ENCODE peak calls at places on chromosomes 4 and X, in eight cellular contexts. E is WERI-Rb-1; D is mammary epithelial cell; B is cardiac muscle cell; X is AG04450; T is CD8-positive, alpha-beta T cell; K is ascending aorta; I is lower leg skin. Z is an unnamed sample.

GRCh38 chrX:106670631-106671030 is 55.9 kb upstream of the RNF128 start:
- DNase-seq in D (no peak), K (no peak), T (no peak), B (no peak), I (no peak), E (no peak), X (no peak), Z (peak)

GRCh38 chrX:147570483-147570882 is 341.2 kb upstream of the FMR1 start:
- DNase-seq in D (no peak), T (no peak), E (no peak), B (no peak), K (no peak), I (no peak), X (no peak), Z (no peak)

GRCh38 chr4:2799444-2799911 is 6.6 kb downstream of the SH3BP2 start:
- DNase-seq in T (peak), K (peak), E (no peak), D (no peak), I (peak), B (no peak), X (no peak), Z (no peak)

GRCh38 chrX:53184836-53185235 is 40.2 kb downstream of the KDM5C start:
- DNase-seq in K (no peak), E (no peak), T (no peak), B (peak), I (no peak), D (peak), X (no peak), Z (peak)

GRCh38 chr4:169115897-169116254 is 105.8 kb upstream of the CBR4 start:
- DNase-seq in I (no peak), T (no peak), D (peak), X (peak), E (no peak), B (peak), K (peak), Z (peak)

GRCh38 chrX:73556159-73556558 is 6.8 kb upstream of the CHIC1 start:
- DNase-seq in D (no peak), E (no peak), I (no peak), B (no peak), T (no peak), K (no peak), X (no peak), Z (no peak)

GRCh38 chr4:86306816-86307215 is 53.0 kb downstream of the MAPK10 start:
- DNase-seq in E (no peak), K (no peak), B (peak), X (peak), D (no peak), T (no peak), I (no peak), Z (peak)

GRCh38 chrX:40012039-40012799 is 85.5 kb downstream of the BCOR start:
- DNase-seq in X (no peak), D (no peak), B (peak), K (peak), T (no peak), E (peak), I (no peak), Z (peak)

GRCh38 chr4:177313263-177313662 is 3.6 kb downstream of the NEIL3 start:
- DNase-seq in D (no peak), T (no peak), E (no peak), B (peak), K (no peak), I (no peak), X (no peak), Z (peak)

GRCh38 chrX:11334165-11334564 is 41.0 kb downstream of the AMELX start:
- DNase-seq in B (no peak), I (no peak), X (no peak), T (no peak), K (no peak), E (no peak), D (peak), Z (peak)

GRCh38 chr4:118124977-118125376 is 90.7 kb downstream of the NDST3 start:
- DNase-seq in I (no peak), K (no peak), T (no peak), D (peak), E (no peak), B (no peak), X (no peak), Z (no peak)

GRCh38 chr4:38639245-38639644 is 24.8 kb upstream of the KLF3 start:
- DNase-seq in K (no peak), B (no peak), D (no peak), T (no peak), E (no peak), X (no peak), I (no peak), Z (no peak)

GRCh38 chr4:52968241-52968640 is 106.1 kb downstream of the RASL11B start:
- DNase-seq in X (no peak), D (peak), E (no peak), I (no peak), B (no peak), K (no peak), T (no peak), Z (no peak)

GRCh38 chr4:101291198-101291597 is 56.1 kb downstream of the PPP3CA start:
- DNase-seq in I (no peak), K (no peak), X (no peak), T (no peak), B (peak), D (no peak), E (no peak), Z (no peak)

GRCh38 chr4:53541577-53542206 is 49.6 kb downstream of the LNX1 start:
- DNase-seq in B (peak), T (no peak), K (no peak), I (no peak), D (peak), X (peak), E (no peak), Z (peak)

GRCh38 chr4:107376293-107376692 is 340.2 kb upstream of the DKK2 start:
- DNase-seq in E (no peak), I (no peak), K (no peak), B (no peak), T (no peak), X (no peak), D (no peak), Z (no peak)

GRCh38 chr4:94571720-94572119 is 120.0 kb downstream of the PDLIM5 start:
- DNase-seq in D (no peak), E (no peak), I (no peak), B (no peak), K (no peak), X (no peak), T (no peak), Z (no peak)

GRCh38 chrX:24387724-24388123 is 27.3 kb downstream of the SUPT20HL1 start:
- DNase-seq in I (no peak), B (no peak), X (no peak), D (no peak), K (no peak), E (no peak), T (no peak), Z (no peak)

GRCh38 chrX:53606456-53606855 is 80.1 kb downstream of the HUWE1 start:
- DNase-seq in E (no peak), D (no peak), T (no peak), K (no peak), B (no peak), I (no peak), X (no peak), Z (no peak)

GRCh38 chrX:118727686-118728339 is 407 bp downstream of the IL13RA1 start:
- DNase-seq in T (peak), X (no peak), K (peak), E (peak), I (no peak), B (peak), D (peak), Z (peak)

GRCh38 chr4:7973545-7973981 is 33.9 kb upstream of the AFAP1 start:
- DNase-seq in I (no peak), X (no peak), D (peak), K (peak), B (peak), E (no peak), T (no peak), Z (peak)

GRCh38 chr4:98434816-98435215 is 173.6 kb downstream of the RAP1GDS1 start:
- DNase-seq in X (no peak), I (no peak), K (no peak), E (no peak), D (no peak), B (no peak), T (no peak), Z (no peak)
- H3K4me3 ChIP-seq in X (no peak), I (no peak), K (no peak), E (no peak), D (no peak), B (no peak), T (no peak), Z (no peak)

GRCh38 chr4:6674500-6675149 is 19.1 kb upstream of the S100P start:
- DNase-seq in E (peak), I (no peak), X (no peak), K (no peak), B (peak), T (peak), D (peak), Z (no peak)
- TF ChIP-seq CTCF in E (peak), I (no peak), X (peak), K (no peak), B (peak), T (peak), D (peak), Z (peak)

DNA sequence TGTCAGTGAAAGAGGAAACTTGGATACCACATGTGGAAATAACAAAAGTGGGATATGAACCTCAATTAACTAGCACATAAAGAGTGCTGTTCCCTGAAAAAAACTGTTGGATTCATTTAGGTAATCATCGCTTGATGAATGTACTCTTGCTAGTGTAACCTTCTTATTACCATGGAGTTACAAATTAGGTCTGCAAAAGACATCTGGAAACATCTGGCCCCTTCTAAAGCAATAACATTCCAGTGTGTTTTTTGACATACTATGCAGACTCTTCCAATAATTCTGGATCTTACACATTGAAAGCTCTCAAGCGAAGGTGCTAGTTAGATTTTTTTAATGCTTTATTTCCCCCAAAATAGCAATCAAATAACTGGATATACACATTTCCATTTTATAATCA is 134.6 kb downstream of the ATP10D start:
- DNase-seq in E (no peak), B (no peak), X (no peak), D (no peak), K (no peak), I (no peak), T (no peak), Z (no peak)
- H3K4me3 ChIP-seq in E (no peak), B (no peak), X (no peak), D (no peak), K (no peak), I (no peak), T (no peak), Z (no peak)

GRCh38 chr4:157204634-157205244 is 15.8 kb upstream of the GRIA2 start:
- DNase-seq in X (no peak), B (peak), T (no peak), I (peak), E (peak), D (no peak), K (no peak), Z (peak)
- TF ChIP-seq CTCF in X (peak), B (peak), T (no peak), I (no peak), E (peak), D (peak), K (peak), Z (peak)

GRCh38 chr4:1171306-1172227 is 816 bp downstream of the SPON2 start:
- DNase-seq in K (no peak), X (no peak), T (peak), D (no peak), E (no peak), I (peak), B (peak), Z (peak)

GRCh38 chr4:1170805-1171305 is 1.5 kb downstream of the SPON2 start:
- DNase-seq in E (no peak), X (no peak), I (peak), T (no peak), D (no peak), B (no peak), K (no peak), Z (no peak)

GRCh38 chr4:1170156-1170804 is 2.1 kb downstream of the SPON2 start:
- DNase-seq in I (peak), X (no peak), K (no peak), T (no peak), D (no peak), E (no peak), B (no peak), Z (no peak)

GRCh38 chr4:1172971-1173757 is 781 bp upstream of the SPON2 start:
- DNase-seq in T (no peak), B (peak), X (peak), D (no peak), K (no peak), I (peak), E (peak), Z (peak)

DNA sequence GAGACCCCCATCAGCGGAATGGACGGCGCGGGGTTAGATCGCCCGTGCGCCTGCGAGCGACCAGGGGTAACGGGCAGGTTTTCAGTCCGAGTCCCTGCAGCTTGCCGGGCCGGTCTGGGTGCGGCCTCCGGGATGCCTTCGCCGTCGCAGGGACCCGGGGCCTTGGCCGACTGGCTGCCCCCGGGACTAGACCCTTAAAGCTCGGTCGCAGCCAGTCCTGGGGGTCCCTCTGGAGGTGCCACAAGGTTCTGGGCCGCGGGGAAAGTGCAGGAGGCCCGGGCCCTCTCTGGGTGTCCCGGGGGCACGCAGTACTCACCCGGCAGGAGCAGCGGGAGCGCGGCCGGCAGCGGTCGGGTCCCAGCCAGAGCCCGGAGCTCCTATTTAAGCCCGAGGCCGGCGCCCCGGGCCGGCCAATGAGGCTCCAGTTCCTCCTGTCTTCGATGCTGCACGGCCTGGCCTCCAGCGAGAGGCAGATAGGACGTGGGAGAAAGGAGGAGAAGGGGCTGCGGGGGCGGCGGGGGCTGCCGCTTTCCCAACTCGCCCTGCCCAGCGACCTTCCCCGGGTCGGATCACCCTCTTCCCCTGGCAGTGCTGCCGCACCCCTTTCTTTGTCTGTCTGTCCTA is at the start of gene SPON2:
- DNase-seq in K (no peak), D (no peak), I (peak), T (no peak), X (no peak), E (peak), B (peak), Z (peak)
- H3K4me3 ChIP-seq in K (peak), D (no peak), I (peak), T (peak), X (peak), E (peak), B (peak), Z (peak)

DNA sequence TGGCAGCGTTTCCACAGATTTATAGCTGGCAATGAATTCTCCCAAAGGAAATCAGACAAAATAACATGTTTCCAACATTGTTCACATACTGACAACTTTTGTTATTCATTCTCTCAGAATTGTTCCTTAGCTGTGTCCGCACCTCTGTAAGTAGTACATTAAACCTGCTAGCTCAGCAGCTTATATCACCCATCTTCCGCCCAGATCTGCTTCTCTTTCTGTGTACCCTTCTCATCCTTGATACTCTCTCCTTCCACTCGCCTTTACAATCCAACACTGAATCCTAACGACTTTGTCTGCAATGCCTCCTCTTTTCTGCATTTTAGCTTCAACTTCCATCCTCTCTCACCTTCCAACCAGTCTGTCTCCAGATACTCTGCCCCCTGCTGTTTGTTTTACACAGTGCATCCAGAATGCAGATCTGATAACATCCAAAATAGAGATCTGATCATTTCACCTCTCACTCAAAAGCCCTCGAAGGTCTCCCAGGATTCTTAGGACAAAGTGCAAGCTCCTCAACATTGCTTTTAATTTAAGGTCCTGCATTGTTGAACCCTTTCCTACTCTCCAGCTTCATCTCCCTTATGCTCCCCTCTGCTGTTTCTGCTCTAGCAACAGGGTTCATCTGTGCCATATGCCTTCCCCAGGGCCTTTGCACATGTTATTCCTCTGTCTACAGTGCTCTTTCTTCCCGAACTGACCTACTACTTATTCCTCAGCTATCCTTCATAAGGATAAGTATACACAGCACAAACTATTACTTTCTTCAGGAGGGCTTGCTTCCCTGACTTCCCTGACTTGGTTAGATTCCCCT is 67.3 kb upstream of the VBP1 start:
- DNase-seq in D (peak), X (no peak), K (no peak), T (peak), B (peak), E (peak), I (no peak), Z (peak)
- TF ChIP-seq CTCF in D (peak), X (peak), K (peak), T (peak), B (peak), E (peak), I (no peak), Z (peak)

Z was measured in foreskin fibroblast.